ENCODE peak calls at places on chromosome 5, in six cellular contexts. T is left ventricle myocardium inferior, O is heart right ventricle, Y is Calu3, U is RWPE1, L is thyroid gland. F is an unnamed sample.

GRCh38 chr5:176389114-176389768 is 690 bp downstream of the HIGD2A start:
- DNase-seq in T (no peak), O (no peak), Y (no peak), U (no peak), L (no peak), F (no peak)

GRCh38 chr5:38162625-38163024 is 95.7 kb upstream of the EGFLAM start:
- DNase-seq in T (no peak), Y (no peak), U (no peak), L (no peak), O (no peak), F (no peak)

GRCh38 chr5:84688566-84688965 is 303.9 kb upstream of the EDIL3 start:
- DNase-seq in T (no peak), O (no peak), U (peak; percentile 17), L (no peak), Y (no peak), F (no peak)

GRCh38 chr5:179130101-179130681 is 70.0 kb downstream of the ZNF354C start:
- DNase-seq in O (no peak), T (no peak), U (no peak), Y (no peak), L (no peak), F (peak; percentile 64)

GRCh38 chr5:59783264-59783663 is 110.3 kb downstream of the PDE4D start:
- DNase-seq in U (no peak), Y (no peak), O (no peak), L (no peak), T (no peak), F (no peak)

GRCh38 chr5:39270172-39270848 is 50.9 kb upstream of the FYB1 start:
- DNase-seq in O (no peak), L (no peak), Y (no peak), T (no peak), U (no peak), F (no peak)

GRCh38 chr5:96975656-96976055 is 39.8 kb downstream of the LNPEP start:
- DNase-seq in T (no peak), O (no peak), L (peak; percentile 17), U (no peak), Y (no peak), F (no peak)

GRCh38 chr5:155871623-155872022 is 455.3 kb upstream of the SGCD start:
- DNase-seq in T (no peak), Y (no peak), U (no peak), L (no peak), O (peak; percentile 5), F (no peak)

GRCh38 chr5:44997506-44997905 is 188.8 kb downstream of the MRPS30 start:
- DNase-seq in O (no peak), U (no peak), T (no peak), L (no peak), Y (no peak), F (no peak)

GRCh38 chr5:33300209-33300742 is 140.5 kb upstream of the TARS1 start:
- DNase-seq in O (no peak), U (no peak), L (no peak), T (no peak), Y (no peak), F (no peak)

GRCh38 chr5:135127604-135128240 is 93.7 kb upstream of the PITX1 start:
- DNase-seq in T (no peak), Y (peak; percentile 79), L (no peak), U (peak; percentile 99), O (no peak), F (no peak)

GRCh38 chr5:92409131-92409530 is 1026.0 kb upstream of the ARRDC3 start:
- DNase-seq in T (no peak), U (no peak), O (no peak), L (no peak), Y (no peak), F (no peak)

GRCh38 chr5:19608434-19608833 is 379.6 kb downstream of the CDH18 start:
- DNase-seq in U (peak; percentile 24), L (no peak), Y (no peak), O (no peak), T (no peak), F (no peak)

GRCh38 chr5:153699035-153699434 is 208.6 kb downstream of the GRIA1 start:
- DNase-seq in O (no peak), U (no peak), L (no peak), Y (no peak), T (no peak), F (no peak)

GRCh38 chr5:177591690-177592009 is 353 bp upstream of the TMED9 start:
- DNase-seq in T (no peak), L (no peak), O (no peak), U (no peak), Y (no peak), F (no peak)

GRCh38 chr5:126014691-126015090 is 408.5 kb upstream of the GRAMD2B start:
- DNase-seq in T (no peak), U (no peak), L (no peak), Y (no peak), O (no peak), F (no peak)

GRCh38 chr5:116573279-116573616 is 1.4 kb downstream of the SEMA6A start:
- DNase-seq in Y (peak; percentile 58), T (peak; percentile 22), O (no peak), L (peak; percentile 47), U (no peak), F (no peak)

GRCh38 chr5:72106922-72107873 is at the start of gene MAP1B:
- DNase-seq in U (peak; percentile 38), Y (peak; percentile 48), L (peak; percentile 18), O (peak; percentile 61), T (peak; percentile 64), F (peak; percentile 83)

GRCh38 chr5:76386360-76386759 is 16.7 kb upstream of the IQGAP2 start:
- DNase-seq in L (peak; percentile 98), U (no peak), T (no peak), O (no peak), Y (peak; percentile 31), F (no peak)

GRCh38 chr5:43227655-43228054 is 35.6 kb downstream of the NIM1K start:
- DNase-seq in Y (no peak), T (no peak), O (no peak), L (no peak), U (peak; percentile 67), F (no peak)

GRCh38 chr5:173591300-173591622 is 25.2 kb downstream of the BOD1 start:
- DNase-seq in O (no peak), Y (no peak), L (no peak), U (no peak), T (no peak), F (no peak)

GRCh38 chr5:32388429-32389111 is 56.0 kb downstream of the ZFR start:
- DNase-seq in T (no peak), L (no peak), Y (no peak), U (no peak), O (no peak), F (no peak)

GRCh38 chr5:108278285-108279240 is 103.3 kb downstream of the FBXL17 start:
- DNase-seq in T (peak; percentile 10), O (no peak), U (no peak), L (no peak), Y (no peak), F (no peak)

GRCh38 chr5:109865636-109866035 is 175.9 kb downstream of the MAN2A1 start:
- DNase-seq in L (no peak), U (peak; percentile 15), T (no peak), Y (no peak), O (no peak), F (no peak)

GRCh38 chr5:91170266-91170665 is 212.9 kb downstream of the ARRDC3 start:
- DNase-seq in Y (no peak), L (no peak), O (no peak), T (no peak), U (no peak), F (no peak)

GRCh38 chr5:50965621-50966362 is 299.4 kb downstream of the PARP8 start:
- DNase-seq in L (no peak), Y (no peak), U (no peak), T (no peak), O (no peak), F (no peak)

GRCh38 chr5:181111010-181111409 is 20.0 kb downstream of the OR2V1 start:
- DNase-seq in U (no peak), T (no peak), Y (no peak), L (no peak), O (no peak), F (no peak)

GRCh38 chr5:135662683-135663082 is 83.9 kb upstream of the CXCL14 start:
- DNase-seq in O (no peak), L (no peak), T (no peak), Y (no peak), U (no peak), F (no peak)

DNA sequence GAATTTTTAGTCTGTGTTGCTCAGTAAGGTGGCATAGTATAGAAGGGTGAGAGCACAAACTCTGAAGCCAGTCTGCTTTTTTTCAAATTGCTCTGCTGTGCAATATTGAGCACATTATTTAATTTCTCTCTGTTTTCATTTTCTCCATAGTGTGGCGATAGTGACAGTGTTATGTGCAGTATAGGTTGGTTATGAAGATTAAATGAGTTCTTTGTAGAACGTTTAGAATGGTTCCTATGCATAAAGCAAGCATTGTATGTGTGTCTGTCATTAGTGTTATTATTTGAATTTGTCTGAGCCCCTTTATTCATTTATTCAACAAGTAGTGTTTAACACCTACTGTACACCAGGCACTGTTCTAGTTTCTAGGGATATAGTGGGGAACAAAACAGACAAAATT is 9.2 kb downstream of the PRR16 start:
- DNase-seq in Y (no peak), U (no peak), L (no peak), T (no peak), O (no peak), F (no peak)
- TF ChIP-seq CTCF in Y (no peak), U (no peak), L (no peak), T (no peak), O (no peak), F (no peak)

DNA sequence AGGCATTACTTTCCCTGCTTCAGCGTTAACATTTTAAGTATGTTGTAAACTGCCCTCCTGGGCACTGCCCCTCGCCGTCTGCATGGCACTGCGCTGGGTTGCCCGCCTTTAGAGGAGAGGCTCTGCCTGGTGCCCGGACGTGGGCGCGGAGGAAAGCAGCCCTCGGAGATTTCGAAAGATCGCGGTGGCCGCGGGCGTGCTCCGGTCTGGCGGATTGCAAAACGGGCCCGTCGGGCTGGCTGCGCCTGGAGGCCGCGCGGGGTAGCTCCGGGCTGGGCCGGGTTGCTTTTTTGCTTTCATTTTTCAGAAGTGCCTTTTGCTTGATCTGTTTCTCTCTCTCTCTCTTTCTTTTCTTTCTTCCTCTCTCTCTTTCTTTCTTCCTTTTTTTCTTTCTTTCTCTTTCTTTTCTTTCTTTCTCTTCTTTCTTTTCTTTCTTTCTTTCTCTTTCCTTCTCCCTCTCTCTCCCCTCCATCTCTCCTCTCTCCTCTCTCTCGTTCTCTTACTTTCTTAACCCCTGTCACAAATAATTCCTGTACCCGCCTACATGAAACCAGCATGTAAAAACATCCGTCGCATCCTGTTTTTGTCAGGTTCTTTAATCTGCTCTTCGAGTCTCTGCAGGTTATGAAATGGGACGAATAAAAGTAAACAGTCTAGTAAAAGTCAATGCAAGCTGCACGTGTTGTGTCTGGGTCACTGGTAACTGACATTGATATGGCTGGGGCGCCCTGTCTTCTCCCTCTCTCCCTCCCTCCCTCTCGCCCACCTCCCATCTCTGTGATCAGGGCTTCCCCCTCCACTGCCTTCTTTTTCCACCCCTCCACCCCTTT is 1.7 kb downstream of the FST start:
- DNase-seq in Y (peak; percentile 80), U (peak; percentile 92), L (peak; percentile 79), O (peak; percentile 48), T (peak; percentile 76), F (no peak)
- TF ChIP-seq CTCF in Y (no peak), U (peak; percentile 25), L (peak; percentile 34), O (no peak), T (peak; percentile 56), F (peak; percentile 66)

GRCh38 chr5:4561403-4561802 is 578.7 kb upstream of the ADAMTS16 start:
- DNase-seq in L (no peak), T (no peak), U (no peak), Y (no peak), O (no peak), F (no peak)

GRCh38 chr5:4563400-4563799 is 576.7 kb upstream of the ADAMTS16 start:
- DNase-seq in L (no peak), T (no peak), O (no peak), Y (no peak), U (no peak), F (no peak)
- TF ChIP-seq CTCF in L (no peak), T (no peak), O (no peak), Y (no peak), U (peak; percentile 20), F (peak; percentile 79)

GRCh38 chr5:157342822-157343402 is 77.0 kb downstream of the CYFIP2 start:
- DNase-seq in Y (peak; percentile 70), L (peak; percentile 10), O (no peak), U (peak; percentile 64), T (no peak), F (no peak)
- TF ChIP-seq CTCF in Y (peak; percentile 68), L (peak; percentile 7), O (peak; percentile 47), U (peak; percentile 55), T (peak; percentile 44), F (peak; percentile 66)